ENCODE peak calls at places on chromosomes 7 and 10, in five cellular contexts. One of them, this sample, is unnamed.

GRCh38 chr10:100775346-100775745 is 30.0 kb downstream of the PAX2 start:
- DNase-seq in heart right ventricle: no peak
- DNase-seq in coronary artery: no peak
- DNase-seq in right cardiac atrium: peak; percentile 54
- DNase-seq in ureter: no peak
- DNase-seq in this sample: no peak

GRCh38 chr10:33421789-33422188 is 87.3 kb upstream of the NRP1 start:
- DNase-seq in heart right ventricle: no peak
- DNase-seq in coronary artery: peak; percentile 78
- DNase-seq in right cardiac atrium: peak; percentile 69
- DNase-seq in ureter: no peak
- DNase-seq in this sample: no peak

GRCh38 chr10:101301111-101301731 is 52.7 kb upstream of the BTRC start:
- DNase-seq in heart right ventricle: peak; percentile 33
- DNase-seq in coronary artery: no peak
- DNase-seq in right cardiac atrium: no peak
- DNase-seq in ureter: no peak
- DNase-seq in this sample: no peak

GRCh38 chr7:98423043-98423442 is 22.2 kb upstream of the BAIAP2L1 start:
- DNase-seq in heart right ventricle: no peak
- DNase-seq in coronary artery: no peak
- DNase-seq in right cardiac atrium: no peak
- DNase-seq in ureter: no peak
- DNase-seq in this sample: no peak

GRCh38 chr10:132516771-132517725 is 20.5 kb upstream of the INPP5A start:
- DNase-seq in heart right ventricle: peak; percentile 95
- DNase-seq in coronary artery: peak; percentile 99
- DNase-seq in right cardiac atrium: peak; percentile 96
- DNase-seq in ureter: peak; percentile 91
- DNase-seq in this sample: peak; percentile 94

GRCh38 chr10:13827418-13827817 is 240.7 kb downstream of the PRPF18 start:
- DNase-seq in heart right ventricle: no peak
- DNase-seq in coronary artery: no peak
- DNase-seq in right cardiac atrium: no peak
- DNase-seq in ureter: no peak
- DNase-seq in this sample: no peak

GRCh38 chr10:58645762-58646161 is 133.1 kb downstream of the BICC1 start:
- DNase-seq in heart right ventricle: no peak
- DNase-seq in coronary artery: no peak
- DNase-seq in right cardiac atrium: no peak
- DNase-seq in ureter: no peak
- DNase-seq in this sample: no peak

GRCh38 chr10:108783897-108784296 is 1139.4 kb downstream of the XPNPEP1 start:
- DNase-seq in heart right ventricle: no peak
- DNase-seq in coronary artery: no peak
- DNase-seq in right cardiac atrium: no peak
- DNase-seq in ureter: no peak
- DNase-seq in this sample: no peak

GRCh38 chr10:7813481-7813880 is 4.8 kb upstream of the TAF3 start:
- DNase-seq in heart right ventricle: no peak
- DNase-seq in coronary artery: no peak
- DNase-seq in right cardiac atrium: no peak
- DNase-seq in ureter: no peak
- DNase-seq in this sample: no peak

GRCh38 chr7:5533821-5534367 is 110.3 kb upstream of the TNRC18 start:
- DNase-seq in heart right ventricle: no peak
- DNase-seq in coronary artery: no peak
- DNase-seq in right cardiac atrium: no peak
- DNase-seq in ureter: no peak
- DNase-seq in this sample: no peak

GRCh38 chr7:42928754-42929153 is 3.2 kb downstream of the PSMA2 start:
- DNase-seq in heart right ventricle: no peak
- DNase-seq in coronary artery: no peak
- DNase-seq in right cardiac atrium: no peak
- DNase-seq in ureter: no peak
- DNase-seq in this sample: no peak

GRCh38 chr7:78018541-78019456 is 220.2 kb downstream of the PHTF2 start:
- DNase-seq in heart right ventricle: peak; percentile 36
- DNase-seq in coronary artery: no peak
- DNase-seq in right cardiac atrium: peak; percentile 77
- DNase-seq in ureter: peak; percentile 59
- DNase-seq in this sample: peak; percentile 33

This sample was measured in left ventricle myocardium inferior.